ENCODE peak calls at places on chromosomes 4 and X, in ten cellular contexts. V, C, I, A, D, W, U, L, O and J are unnamed samples. For H3K4me1, the result is how much of the 10 kb centered on the place peaks cover.

GRCh38 chr4:83124079-83124780 is 9.7 kb upstream of the PLAC8 start:
- DNase-seq in C (no peak), A (no peak), V (no peak), O (no peak), L (no peak), I (no peak), D (no peak), U (no peak), W (no peak), J (no peak)

GRCh38 chrX:107731831-107732502 is 43.6 kb downstream of the TSC22D3 start:
- DNase-seq in O (no peak), A (peak), I (peak), V (peak), W (peak), U (peak), C (peak), L (peak), D (peak), J (peak)

GRCh38 chrX:47751670-47752069 is 85.0 kb upstream of the ZNF81 start:
- DNase-seq in I (no peak), W (peak), V (peak), A (peak), O (no peak), C (peak), L (no peak), U (no peak), D (no peak), J (peak)

GRCh38 chr4:10124167-10124930 is 7.8 kb upstream of the WDR1 start:
- DNase-seq in D (no peak), I (no peak), U (no peak), O (no peak), V (no peak), C (no peak), L (no peak), A (no peak), W (no peak), J (no peak)

GRCh38 chr4:11635336-11635735 is 206.6 kb upstream of the HS3ST1 start:
- DNase-seq in L (no peak), C (no peak), W (no peak), A (no peak), D (no peak), U (no peak), O (no peak), V (no peak), I (no peak), J (no peak)

GRCh38 chr4:24659241-24659961 is 75.0 kb upstream of the DHX15 start:
- DNase-seq in U (no peak), D (no peak), I (no peak), V (peak), L (no peak), C (no peak), A (no peak), W (no peak), O (no peak), J (no peak)

GRCh38 chrX:56813318-56813837 is 84.3 kb downstream of the NBDY start:
- DNase-seq in C (peak), L (no peak), U (no peak), A (no peak), O (no peak), W (peak), D (no peak), I (no peak), V (no peak), J (no peak)

GRCh38 chr4:102352774-102353173 is 7.5 kb upstream of the SLC39A8 start:
- DNase-seq in W (no peak), V (no peak), O (no peak), L (no peak), I (no peak), U (no peak), D (no peak), C (no peak), A (no peak), J (no peak)

GRCh38 chr4:173360587-173361221 is 10.1 kb upstream of the SAP30 start:
- DNase-seq in U (no peak), L (no peak), A (no peak), I (no peak), D (no peak), C (no peak), V (no peak), O (no peak), W (no peak), J (no peak)

GRCh38 chr4:76548704-76549103 is 113.7 kb downstream of the SHROOM3 start:
- DNase-seq in W (no peak), A (no peak), U (no peak), I (no peak), L (no peak), D (no peak), O (no peak), C (no peak), V (no peak), J (no peak)

GRCh38 chr4:37537484-37537883 is 148.7 kb downstream of the RELL1 start:
- DNase-seq in C (no peak), L (no peak), V (no peak), O (no peak), U (no peak), W (no peak), A (no peak), I (no peak), D (no peak), J (no peak)

DNA sequence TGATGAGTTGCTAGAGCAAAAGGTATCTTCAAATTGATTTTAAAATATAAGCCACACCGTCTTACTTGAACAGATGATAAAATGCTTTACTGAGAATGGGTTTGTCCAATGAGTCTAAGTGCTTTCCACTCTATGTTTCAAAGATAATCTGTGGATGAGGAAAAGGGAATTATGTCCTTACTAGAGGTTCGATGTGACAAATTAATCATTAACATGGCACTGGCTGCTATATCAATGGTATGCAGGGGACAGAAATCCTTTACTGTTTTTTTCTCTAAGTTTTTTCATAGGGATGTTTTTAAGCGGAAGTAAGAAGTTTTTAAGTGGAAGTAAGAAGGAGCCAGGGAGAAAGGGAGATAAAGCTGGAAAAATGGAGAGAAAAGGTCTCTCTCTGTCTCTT is 38.0 kb downstream of the MID1IP1 start:
- DNase-seq in D (no peak), A (no peak), L (no peak), W (no peak), U (no peak), I (no peak), V (no peak), C (no peak), O (peak), J (no peak)
- H3K4me1 ChIP-seq in D (under half), A (under half), L (under half), W (under half), U (under half), I (under half), V (under half), C (under half), O (under half), J (under half)

GRCh38 chrX:101931494-101932248 is at the start of gene ZMAT1:
- DNase-seq in A (peak), L (peak), W (peak), V (peak), O (peak), I (peak), U (peak), C (peak), D (peak), J (peak)
- TF ChIP-seq POLR2A in A (peak), L (peak), W (peak), V (no peak), O (no peak), I (peak), U (peak), C (peak), D (no peak), J (peak)

DNA sequence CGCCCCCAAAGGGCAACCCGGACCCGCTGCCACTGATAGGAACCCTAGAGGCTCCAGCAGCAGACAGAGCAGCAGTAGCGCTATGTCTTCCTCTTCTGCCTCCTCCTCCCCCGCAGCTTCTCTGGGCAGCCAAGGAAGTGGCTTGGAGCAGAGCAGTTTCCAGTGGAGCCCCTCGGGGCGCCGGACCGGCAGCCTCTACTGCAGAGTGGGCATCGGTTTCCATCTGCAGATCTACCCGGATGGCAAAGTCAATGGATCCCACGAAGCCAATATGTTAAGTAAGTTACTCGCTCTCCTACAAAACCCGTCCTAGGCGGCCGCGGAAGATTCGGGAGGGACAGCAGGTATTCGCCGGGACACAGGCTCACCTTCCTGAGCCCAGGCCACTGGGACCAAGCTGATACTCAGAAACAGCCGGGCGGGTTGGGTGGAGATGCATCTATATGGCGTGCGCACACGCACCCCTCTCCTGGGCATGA is 477 bp downstream of the FGF5 start:
- DNase-seq in W (peak), V (peak), D (peak), O (no peak), L (no peak), A (no peak), I (no peak), C (peak), U (no peak), J (no peak)
- H3K4me3 ChIP-seq in W (peak), V (peak), D (peak), O (no peak), L (peak), A (peak), I (peak), C (peak), U (peak), J (no peak)

DNA sequence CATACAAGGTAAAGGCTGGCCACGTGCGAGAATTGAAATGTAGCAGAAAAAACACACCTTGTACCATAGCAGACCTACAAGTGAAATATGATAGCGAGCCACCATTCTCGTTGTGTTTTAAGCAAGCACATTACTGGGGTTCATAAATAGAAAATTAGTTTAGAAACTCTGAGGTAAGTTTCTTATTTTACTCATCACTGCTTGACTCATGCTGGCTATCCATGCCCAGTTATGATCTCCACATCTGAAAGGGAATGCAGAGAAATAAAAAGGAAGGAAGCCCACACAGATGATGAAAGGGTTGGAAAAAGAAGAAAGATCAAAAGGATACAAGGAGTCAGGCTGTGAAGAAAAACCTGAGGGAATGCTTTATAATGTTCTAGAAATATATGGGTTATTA is 54.5 kb downstream of the CAMK2D start:
- DNase-seq in D (no peak), W (no peak), O (no peak), U (no peak), V (no peak), A (no peak), L (no peak), C (no peak), I (no peak), J (no peak)
- H3K4me1 ChIP-seq in D (under half), W (under half), O (under half), U (under half), V (under half), A (under half), L (half or more), C (under half), I (under half), J (under half)

GRCh38 chrX:23332888-23333821 is 1.5 kb upstream of the PTCHD1 start:
- DNase-seq in O (no peak), V (no peak), D (no peak), W (no peak), U (no peak), L (no peak), A (no peak), I (no peak), C (no peak), J (no peak)

GRCh38 chrX:23331701-23332100 is 2.9 kb upstream of the PTCHD1 start:
- DNase-seq in I (no peak), C (no peak), D (no peak), L (no peak), U (no peak), A (no peak), W (no peak), O (no peak), V (no peak), J (no peak)

GRCh38 chrX:23334536-23334870 is at the start of gene PTCHD1:
- DNase-seq in L (no peak), U (no peak), W (no peak), A (no peak), V (no peak), C (no peak), I (no peak), O (no peak), D (no peak), J (no peak)

GRCh38 chrX:23333842-23334535 is 660 bp upstream of the PTCHD1 start:
- DNase-seq in C (no peak), I (no peak), V (peak), L (no peak), U (no peak), D (no peak), O (no peak), A (no peak), W (no peak), J (no peak)

DNA sequence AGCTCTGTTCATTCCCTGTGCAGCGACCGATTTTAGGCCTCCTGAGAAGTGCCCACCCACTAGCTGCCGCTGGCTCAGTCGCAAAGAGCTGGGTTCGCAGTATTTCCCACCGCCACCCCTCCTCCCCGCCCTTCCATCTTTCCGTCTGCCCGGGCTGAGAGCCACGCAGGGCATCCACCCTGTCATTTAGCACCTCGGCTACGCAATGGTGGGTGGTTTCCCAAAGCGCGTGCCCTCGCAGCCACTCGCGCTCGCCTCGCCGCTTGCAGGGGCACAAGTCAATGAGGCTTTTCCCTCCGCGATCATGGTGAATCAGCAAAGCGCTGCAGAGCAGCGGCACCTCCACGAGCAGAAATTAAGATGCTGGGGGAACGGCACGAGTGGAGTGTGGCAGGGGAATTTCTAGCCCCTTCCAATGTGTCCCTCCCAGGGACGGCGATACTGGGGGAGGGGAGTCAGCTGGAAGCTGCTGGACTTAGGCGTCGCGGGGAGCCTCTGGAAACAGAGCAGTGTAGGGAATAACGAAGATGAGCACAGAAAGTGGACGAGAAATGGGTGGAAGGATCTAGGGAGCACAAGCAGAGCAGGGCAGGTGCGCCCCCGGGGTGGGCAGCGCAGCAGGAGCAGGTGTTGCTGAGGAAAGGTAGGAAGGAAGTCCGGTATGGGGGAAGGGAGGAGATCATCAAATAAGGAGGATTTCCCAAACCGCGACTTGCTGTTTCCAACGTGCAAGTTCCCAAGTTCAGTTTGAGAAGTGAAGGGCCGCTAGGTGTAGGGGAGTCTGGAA is 2.4 kb upstream of the PTCHD1 start:
- DNase-seq in V (peak), L (peak), O (no peak), U (no peak), W (no peak), D (peak), I (no peak), C (no peak), A (no peak), J (no peak)
- TF ChIP-seq POLR2A in V (no peak), L (no peak), O (no peak), U (no peak), W (no peak), D (no peak), I (no peak), C (no peak), A (no peak), J (no peak)

DNA sequence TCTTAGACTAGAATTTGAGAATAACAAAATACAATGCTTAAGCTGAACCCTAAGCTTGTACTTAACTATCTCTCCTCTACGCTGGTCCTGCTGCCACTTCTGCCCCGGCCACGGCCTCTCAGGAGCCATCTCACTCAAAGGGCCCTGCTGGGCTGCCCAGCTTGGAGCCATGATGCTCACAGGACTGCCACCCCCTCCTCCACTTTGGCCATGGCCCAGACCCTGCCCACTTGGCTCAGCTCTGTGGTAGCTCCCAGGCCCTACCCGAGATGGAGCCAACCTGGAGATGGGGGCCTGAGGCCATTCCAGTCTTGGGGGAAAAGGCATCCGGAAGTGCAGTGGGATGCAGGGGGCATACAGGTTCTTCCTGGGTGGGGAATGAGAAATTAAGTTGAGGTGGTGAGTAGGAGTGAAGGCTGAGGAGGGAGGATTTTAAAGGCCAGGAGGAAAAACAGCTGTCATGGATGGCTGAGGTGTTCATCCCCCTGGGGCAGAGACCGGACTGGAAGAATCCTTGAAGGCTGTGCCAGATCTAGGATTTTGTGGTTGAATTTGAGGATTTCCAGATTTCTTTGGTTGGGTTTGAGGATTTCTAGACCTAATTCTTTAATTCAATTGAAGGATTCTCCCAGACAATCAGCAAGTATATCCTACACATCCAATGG is 824 bp downstream of the SASH3 start:
- DNase-seq in C (no peak), I (no peak), O (no peak), L (no peak), D (peak), A (no peak), U (no peak), W (no peak), V (no peak), J (no peak)
- H3K4me3 ChIP-seq in C (no peak), I (no peak), O (no peak), L (peak), D (peak), A (peak), U (no peak), W (peak), V (no peak), J (peak)

GRCh38 chr4:125958519-125958918 is 643.8 kb downstream of the FAT4 start:
- DNase-seq in A (no peak), O (no peak), D (no peak), V (no peak), I (no peak), U (no peak), W (no peak), L (no peak), C (no peak), J (no peak)

GRCh38 chr4:125956281-125956680 is 641.5 kb downstream of the FAT4 start:
- DNase-seq in C (no peak), V (no peak), O (no peak), U (no peak), L (no peak), W (no peak), D (no peak), A (no peak), I (no peak), J (no peak)

DNA sequence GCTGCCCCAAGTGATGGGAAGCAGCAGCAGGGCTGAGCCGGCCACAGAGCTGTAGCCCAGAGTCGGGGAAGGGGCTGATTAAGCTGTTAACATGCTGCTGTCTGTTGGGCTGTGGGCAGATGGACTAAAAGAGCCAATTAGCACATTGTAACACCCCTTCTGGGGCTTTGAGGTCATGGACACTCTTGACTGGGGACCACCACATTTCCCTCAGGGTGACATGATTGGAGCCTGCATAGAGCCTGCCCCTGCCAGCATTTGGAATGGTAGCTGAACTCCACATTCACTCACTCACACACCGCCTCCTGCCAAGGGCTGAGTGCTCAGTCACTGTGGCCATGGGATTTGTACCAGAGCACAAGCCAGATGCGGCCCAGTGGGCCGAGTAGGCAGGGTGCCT is 646.9 kb downstream of the FAT4 start:
- DNase-seq in U (no peak), A (no peak), D (peak), O (no peak), C (no peak), W (no peak), V (no peak), L (no peak), I (no peak), J (no peak)
- H3K4me1 ChIP-seq in U (under half), A (under half), D (under half), O (under half), C (under half), W (under half), V (under half), L (under half), I (under half), J (under half)

DNA sequence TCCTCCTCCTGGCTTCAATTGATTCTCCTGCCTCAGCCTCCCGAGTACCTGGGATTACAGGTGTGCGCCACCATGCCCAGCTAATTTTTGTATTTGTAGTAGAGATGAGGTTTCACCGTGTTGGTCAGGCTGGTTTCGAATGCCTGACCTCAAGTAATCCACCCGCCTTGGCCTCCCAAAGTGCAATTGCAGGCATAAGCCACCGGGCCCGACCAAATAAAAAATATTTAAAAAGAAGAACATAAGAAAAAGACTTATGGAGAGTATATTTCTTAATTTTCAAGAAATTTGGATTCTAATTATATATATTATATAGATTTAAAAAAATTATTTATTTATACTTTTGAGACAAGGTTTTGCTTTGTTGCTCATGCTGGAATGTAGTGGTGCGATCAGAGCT is 29.8 kb downstream of the N4BP2 start:
- DNase-seq in V (no peak), L (no peak), O (no peak), U (no peak), D (no peak), W (no peak), A (no peak), I (no peak), C (no peak), J (no peak)
- TF ChIP-seq POLR2A in V (no peak), L (no peak), O (no peak), U (no peak), D (no peak), W (no peak), A (no peak), I (no peak), C (no peak), J (no peak)

GRCh38 chr4:8704632-8705031 is 112.1 kb downstream of the CPZ start:
- DNase-seq in V (no peak), U (no peak), C (no peak), W (no peak), I (no peak), O (no peak), D (peak), L (peak), A (no peak), J (peak)

GRCh38 chr4:8703857-8704495 is 111.4 kb downstream of the CPZ start:
- DNase-seq in D (peak), I (no peak), O (no peak), A (peak), L (peak), C (no peak), W (no peak), U (no peak), V (peak), J (peak)

GRCh38 chr4:8702516-8703400 is 110.2 kb downstream of the CPZ start:
- DNase-seq in V (peak), C (no peak), A (peak), W (no peak), L (no peak), I (peak), U (no peak), D (peak), O (no peak), J (peak)

GRCh38 chr4:8702020-8702495 is 109.5 kb downstream of the CPZ start:
- DNase-seq in W (no peak), V (no peak), U (no peak), D (peak), I (no peak), L (no peak), A (peak), O (no peak), C (no peak), J (no peak)

GRCh38 chr4:8703401-8703696 is 110.8 kb downstream of the CPZ start:
- DNase-seq in W (no peak), I (peak), L (no peak), O (no peak), U (no peak), D (no peak), A (peak), C (no peak), V (no peak), J (peak)
- H3K4me3 ChIP-seq in W (no peak), I (no peak), L (no peak), O (no peak), U (no peak), D (no peak), A (no peak), C (no peak), V (no peak), J (no peak)